ENCODE peak calls at places on chromosomes 5 and 9, in nine cellular contexts. R is HCT116, W is breast epithelium, Y is stomach, B is sigmoid colon, N is prostate gland, E is HL-60, X is H1, K is Panc1. J is an unnamed sample.
A peak's percentile ranks its signal among the peaks of the same experiment; 100 is the strongest.

GRCh38 chr5:107476783-107477182 is 194.0 kb downstream of the EFNA5 start:
- DNase-seq in R (no peak), W (no peak), Y (peak; percentile 50), B (no peak), N (no peak), E (peak; percentile 5), X (no peak), K (no peak), J (no peak)

GRCh38 chr9:93119953-93120845 is 13.9 kb downstream of the NINJ1 start:
- DNase-seq in R (peak; percentile 83), W (peak; percentile 90), Y (peak; percentile 96), B (peak; percentile 98), N (peak; percentile 90), E (peak; percentile 93), X (no peak), K (no peak), J (peak; percentile 93)

GRCh38 chr9:94802795-94803194 is 76.3 kb downstream of the AOPEP start:
- DNase-seq in R (no peak), W (no peak), Y (no peak), B (no peak), N (no peak), E (no peak), X (no peak), K (no peak), J (no peak)

GRCh38 chr9:20417695-20418094 is 204.6 kb downstream of the MLLT3 start:
- DNase-seq in R (no peak), W (no peak), Y (no peak), B (no peak), N (no peak), E (no peak), X (no peak), K (no peak), J (no peak)

GRCh38 chr9:95189230-95190098 is 128.0 kb downstream of the FANCC start:
- DNase-seq in R (no peak), W (no peak), Y (no peak), B (peak; percentile 71), N (no peak), E (no peak), X (no peak), K (no peak), J (no peak)

GRCh38 chr5:36135994-36136393 is 15.7 kb downstream of the LMBRD2 start:
- DNase-seq in R (no peak), W (no peak), Y (no peak), B (no peak), N (no peak), E (no peak), X (no peak), K (no peak), J (no peak)

GRCh38 chr5:136209346-136209910 is 16.5 kb upstream of the SMIM32 start:
- DNase-seq in R (no peak), W (no peak), Y (no peak), B (no peak), N (no peak), E (no peak), X (no peak), K (no peak), J (no peak)

GRCh38 chr5:94218374-94218773 is 400.0 kb downstream of the KIAA0825 start:
- DNase-seq in R (no peak), W (no peak), Y (no peak), B (no peak), N (no peak), E (no peak), X (no peak), K (no peak), J (no peak)

GRCh38 chr5:135488727-135489465 is 36.7 kb upstream of the TIFAB start:
- DNase-seq in R (peak; percentile 37), W (no peak), Y (no peak), B (no peak), N (no peak), E (no peak), X (peak; percentile 62), K (no peak), J (no peak)

GRCh38 chr9:75775966-75776691 is 114.3 kb upstream of the PCSK5 start:
- DNase-seq in R (no peak), W (no peak), Y (no peak), B (no peak), N (no peak), E (no peak), X (no peak), K (no peak), J (no peak)

GRCh38 chr5:159667286-159667685 is 249.0 kb upstream of the ADRA1B start:
- DNase-seq in R (no peak), W (no peak), Y (no peak), B (no peak), N (no peak), E (no peak), X (no peak), K (no peak), J (no peak)

GRCh38 chr9:137479315-137479861 is 20.3 kb upstream of the NSMF start:
- DNase-seq in R (no peak), W (no peak), Y (no peak), B (no peak), N (no peak), E (no peak), X (no peak), K (no peak), J (no peak)

GRCh38 chr5:55159763-55160492 is at the start of gene GPX8:
- DNase-seq in R (peak; percentile 77), W (no peak), Y (no peak), B (no peak), N (peak; percentile 25), E (no peak), X (no peak), K (peak; percentile 73), J (no peak)

GRCh38 chr5:59140133-59140532 is 557.3 kb downstream of the RAB3C start:
- DNase-seq in R (no peak), W (no peak), Y (no peak), B (no peak), N (no peak), E (no peak), X (no peak), K (no peak), J (no peak)

GRCh38 chr5:168697034-168697720 is 118.0 kb upstream of the PANK3 start:
- DNase-seq in R (no peak), W (no peak), Y (no peak), B (no peak), N (peak; percentile 12), E (no peak), X (no peak), K (no peak), J (no peak)

GRCh38 chr5:8949908-8950307 is 596.0 kb downstream of the SEMA5A start:
- DNase-seq in R (no peak), W (no peak), Y (no peak), B (no peak), N (no peak), E (no peak), X (no peak), K (no peak), J (no peak)

GRCh38 chr5:119991645-119992044 is 362.3 kb downstream of the FAM170A start:
- DNase-seq in R (no peak), W (no peak), Y (no peak), B (no peak), N (no peak), E (no peak), X (no peak), K (no peak), J (no peak)

GRCh38 chr5:141234109-141234508 is 11.0 kb downstream of the PCDHB14 start:
- DNase-seq in R (no peak), W (no peak), Y (no peak), B (no peak), N (no peak), E (no peak), X (no peak), K (no peak), J (no peak)
- H3K4me3 ChIP-seq in R (no peak overlapping the region), W (peak overlapping the region; percentile 28), Y (peak overlapping the region; percentile 1), B (peak overlapping the region; percentile 22), N (no peak overlapping the region), E (no peak overlapping the region), X (no peak overlapping the region), K (no peak overlapping the region), J (peak overlapping the region; percentile 13)

DNA sequence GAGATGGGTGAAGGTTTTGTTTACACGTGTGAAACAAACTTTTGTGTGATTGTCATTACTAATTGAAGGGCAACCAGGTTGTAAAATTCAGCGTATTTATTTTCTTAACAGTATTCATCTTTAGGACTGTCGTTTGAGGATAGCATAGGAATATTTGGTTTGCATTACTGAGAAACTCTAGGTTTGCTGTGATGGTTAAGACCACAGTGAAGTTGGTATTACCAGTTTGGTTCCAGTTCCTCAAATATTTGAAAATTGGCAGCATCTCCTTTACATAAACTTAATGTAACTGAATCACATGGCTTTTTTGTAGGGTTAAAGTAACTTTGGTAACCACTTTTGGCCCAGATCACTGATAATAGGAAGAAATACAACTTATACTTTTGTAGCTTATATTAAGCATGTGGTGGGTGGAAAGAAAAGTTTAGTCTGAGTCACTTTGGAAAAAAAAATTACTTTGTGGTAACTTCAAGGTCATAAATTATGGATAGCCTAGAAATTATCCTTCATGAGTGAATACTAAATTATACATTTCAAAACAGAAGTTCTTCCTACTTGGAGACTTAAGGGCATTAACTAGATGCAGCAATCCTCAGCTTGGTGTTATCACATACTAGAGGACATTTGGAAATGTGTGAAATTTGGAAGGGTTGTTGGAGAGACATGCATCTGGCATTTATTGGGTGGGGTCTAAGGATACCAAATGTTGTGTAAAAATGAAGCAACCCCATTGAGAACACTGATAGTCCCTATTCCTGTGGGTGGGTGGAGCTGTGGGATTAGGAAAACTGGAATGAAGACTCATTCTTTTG is 33.9 kb downstream of the G3BP1 start:
- DNase-seq in R (no peak), W (no peak), Y (no peak), B (no peak), N (no peak), E (no peak), X (no peak), K (no peak), J (no peak)
- TF ChIP-seq POLR2AphosphoS5 in R (no peak), W (no peak), Y (no peak), B (peak; percentile 25), N (no peak), E (no peak), X (no peak), K (no peak), J (no peak)

GRCh38 chr9:123607987-123608565 is 252.1 kb downstream of the CRB2 start:
- DNase-seq in R (no peak), W (no peak), Y (no peak), B (no peak), N (no peak), E (no peak), X (no peak), K (no peak), J (no peak)
- H3K4me3 ChIP-seq in R (no peak overlapping the region), W (no peak overlapping the region), Y (no peak overlapping the region), B (no peak overlapping the region), N (no peak overlapping the region), E (no peak overlapping the region), X (no peak overlapping the region), K (no peak overlapping the region), J (no peak overlapping the region)

DNA sequence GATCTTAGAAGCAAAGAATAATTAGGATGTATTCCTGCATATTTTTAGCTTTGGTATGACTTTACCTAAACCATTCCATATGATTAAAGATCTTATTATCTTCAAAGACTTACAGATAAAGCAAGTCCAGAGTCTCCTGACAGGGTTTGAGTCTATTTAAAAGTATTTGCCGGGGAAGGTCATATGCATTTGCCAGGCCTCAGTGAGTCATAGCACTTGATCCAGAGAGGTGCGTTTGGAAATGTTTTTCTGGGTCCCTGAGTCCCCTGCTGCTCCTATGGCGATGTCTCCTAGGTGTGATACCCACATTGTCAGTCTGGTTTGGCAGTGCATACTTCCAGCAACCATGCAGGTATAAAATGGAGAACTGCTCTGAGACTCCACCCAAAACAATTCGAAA is 217.0 kb downstream of the FBXL7 start:
- DNase-seq in R (no peak), W (no peak), Y (no peak), B (no peak), N (no peak), E (no peak), X (no peak), K (no peak), J (no peak)
- TF ChIP-seq POLR2AphosphoS5 in R (no peak), W (no peak), Y (no peak), B (no peak), N (no peak), E (no peak), X (no peak), K (no peak), J (no peak)

GRCh38 chr5:73376618-73377170 is 71.9 kb downstream of the FOXD1 start:
- DNase-seq in R (no peak), W (no peak), Y (no peak), B (no peak), N (no peak), E (no peak), X (no peak), K (no peak), J (no peak)
- H3K4me3 ChIP-seq in R (no peak overlapping the region), W (no peak overlapping the region), Y (no peak overlapping the region), B (no peak overlapping the region), N (no peak overlapping the region), E (no peak overlapping the region), X (no peak overlapping the region), K (no peak overlapping the region), J (no peak overlapping the region)